ENCODE peak calls at places on chromosomes 1 and 21, in four cellular contexts. U, S, Z and W are unnamed samples.

GRCh38 chr1:46289976-46290375 is 13.4 kb downstream of the LRRC41 start:
- DNase-seq in U (no peak), S (no peak), Z (no peak), W (no peak)

GRCh38 chr1:169915150-169915549 is 21.5 kb upstream of the SCYL3 start:
- DNase-seq in Z (no peak), S (no peak), U (no peak), W (no peak)

GRCh38 chr1:16396591-16396990 is 29.5 kb downstream of the SZRD1 start:
- DNase-seq in Z (no peak), S (peak), U (peak), W (no peak)

GRCh38 chr1:221717491-221717865 is 24.4 kb downstream of the DUSP10 start:
- DNase-seq in Z (no peak), U (no peak), S (no peak), W (no peak)

GRCh38 chr1:49052102-49052501 is 275.4 kb upstream of the BEND5 start:
- DNase-seq in U (no peak), Z (no peak), S (no peak), W (no peak)

GRCh38 chr1:170562644-170563338 is 30.8 kb downstream of the GORAB start:
- DNase-seq in U (peak), S (no peak), Z (no peak), W (peak)

GRCh38 chr1:27342778-27343638 is 1.2 kb downstream of the SYTL1 start:
- DNase-seq in Z (peak), U (no peak), S (no peak), W (peak)

GRCh38 chr21:37763298-37763697 is 153.0 kb downstream of the KCNJ6 start:
- DNase-seq in Z (no peak), U (no peak), S (no peak), W (no peak)

GRCh38 chr1:240366636-240367035 is 245.3 kb downstream of the GREM2 start:
- DNase-seq in U (no peak), Z (no peak), S (no peak), W (no peak)

GRCh38 chr1:63635681-63636080 is 42.5 kb downstream of the PGM1 start:
- DNase-seq in S (no peak), Z (no peak), U (peak), W (no peak)

GRCh38 chr1:11499825-11500331 is 20.9 kb downstream of the DISP3 start:
- DNase-seq in Z (no peak), U (no peak), S (no peak), W (no peak)

GRCh38 chr1:10437052-10437451 is 6.8 kb downstream of the CENPS start:
- DNase-seq in S (no peak), Z (no peak), U (no peak), W (no peak)

GRCh38 chr1:219358080-219358479 is 184.4 kb downstream of the LYPLAL1 start:
- DNase-seq in S (no peak), U (no peak), Z (no peak), W (no peak)

GRCh38 chr1:2639203-2639602 is 6.4 kb upstream of the MMEL1 start:
- DNase-seq in S (no peak), U (no peak), Z (no peak), W (no peak)

GRCh38 chr1:228980232-228980969 is 245.1 kb downstream of the RHOU start:
- DNase-seq in Z (no peak), S (no peak), U (no peak), W (no peak)

GRCh38 chr21:44448651-44449131 is 6.6 kb upstream of the LRRC3 start:
- DNase-seq in U (no peak), Z (no peak), S (no peak), W (no peak)

GRCh38 chr1:68168545-68169065 is 63.7 kb downstream of the WLS start:
- DNase-seq in U (peak), S (no peak), Z (no peak), W (no peak)

GRCh38 chr1:2554621-2555387 is 1.4 kb upstream of the TNFRSF14 start:
- DNase-seq in U (no peak), Z (no peak), S (no peak), W (peak)

GRCh38 chr1:246698466-246699094 is 25.6 kb upstream of the SCCPDH start:
- DNase-seq in U (no peak), S (no peak), Z (no peak), W (no peak)

GRCh38 chr1:6918286-6918907 is 133.1 kb downstream of the CAMTA1 start:
- DNase-seq in Z (no peak), S (no peak), U (no peak), W (no peak)

GRCh38 chr1:67463298-67463960 is 33.2 kb upstream of the SERBP1 start:
- DNase-seq in U (peak), S (no peak), Z (no peak), W (no peak)

GRCh38 chr1:38858833-38859560 is 575 bp downstream of the RRAGC start:
- DNase-seq in S (no peak), U (peak), Z (peak), W (peak)

GRCh38 chr1:55632058-55632457 is 416.9 kb upstream of the USP24 start:
- DNase-seq in U (peak), Z (no peak), S (peak), W (no peak)

GRCh38 chr1:119329521-119329920 is 39.1 kb upstream of the HAO2 start:
- DNase-seq in U (no peak), Z (no peak), S (no peak), W (no peak)